ENCODE peak calls at places on chromosomes 12 and 14, in seven cellular contexts. L, W, P, T, D, O and S are unnamed samples. For H3K27me3, the result is how much of the 10 kb centered on the place peaks cover.

GRCh38 chr14:91872517-91873470 is 5.5 kb upstream of the TC2N start:
- DNase-seq in L (no peak), W (peak), P (peak), T (peak), D (no peak), O (peak), S (peak)

GRCh38 chr14:44027397-44027796 is 479.7 kb downstream of the FSCB start:
- DNase-seq in L (no peak), W (no peak), P (no peak), T (no peak), D (no peak), O (no peak), S (no peak)

GRCh38 chr12:30587782-30588181 is 107.9 kb downstream of the IPO8 start:
- DNase-seq in L (no peak), W (no peak), P (no peak), T (no peak), D (no peak), O (no peak), S (no peak)

GRCh38 chr14:51908086-51908485 is 47.7 kb downstream of the GNG2 start:
- DNase-seq in L (no peak), W (no peak), P (no peak), T (no peak), D (no peak), O (no peak), S (no peak)

GRCh38 chr14:50447491-50447890 is 50.8 kb upstream of the CDKL1 start:
- DNase-seq in L (no peak), W (no peak), P (no peak), T (no peak), D (no peak), O (peak), S (no peak)

GRCh38 chr14:73232984-73233383 is 4.3 kb upstream of the PAPLN start:
- DNase-seq in L (no peak), W (no peak), P (no peak), T (no peak), D (no peak), O (no peak), S (no peak)

GRCh38 chr12:12620730-12621315 is 9.1 kb downstream of the CREBL2 start:
- DNase-seq in L (no peak), W (no peak), P (no peak), T (no peak), D (no peak), O (no peak), S (no peak)

GRCh38 chr12:100741084-100741711 is 53.4 kb upstream of the ANO4 start:
- DNase-seq in L (peak), W (no peak), P (no peak), T (no peak), D (peak), O (peak), S (no peak)

GRCh38 chr12:67617619-67618018 is 30.9 kb upstream of the DYRK2 start:
- DNase-seq in L (peak), W (no peak), P (no peak), T (no peak), D (no peak), O (no peak), S (no peak)

GRCh38 chr12:46364777-46365580 is 7.6 kb downstream of the SLC38A2 start:
- DNase-seq in L (no peak), W (peak), P (no peak), T (no peak), D (peak), O (peak), S (no peak)

GRCh38 chr12:92702754-92703679 is at the start of gene PLEKHG7:
- DNase-seq in L (no peak), W (no peak), P (no peak), T (no peak), D (no peak), O (no peak), S (peak)

GRCh38 chr12:4867384-4867783 is 42.3 kb upstream of the KCNA1 start:
- DNase-seq in L (no peak), W (no peak), P (no peak), T (no peak), D (no peak), O (no peak), S (no peak)

GRCh38 chr12:102958073-102958829 is 777 bp downstream of the ASCL1 start:
- DNase-seq in L (peak), W (no peak), P (no peak), T (peak), D (no peak), O (no peak), S (no peak)

GRCh38 chr12:117038919-117039318 is 60.3 kb downstream of the TESC start:
- DNase-seq in L (no peak), W (no peak), P (no peak), T (no peak), D (no peak), O (no peak), S (no peak)

GRCh38 chr14:51210594-51210993 is 29.5 kb upstream of the TMX1 start:
- DNase-seq in L (peak), W (no peak), P (no peak), T (no peak), D (no peak), O (no peak), S (no peak)

GRCh38 chr12:107014050-107014449 is 27.1 kb upstream of the MTERF2 start:
- DNase-seq in L (no peak), W (no peak), P (no peak), T (peak), D (no peak), O (peak), S (no peak)

GRCh38 chr12:100845095-100845494 is 50.5 kb downstream of the ANO4 start:
- DNase-seq in L (no peak), W (no peak), P (no peak), T (no peak), D (peak), O (peak), S (no peak)

GRCh38 chr12:54191550-54192022 is 2.8 kb upstream of the SMUG1 start:
- DNase-seq in L (peak), W (peak), P (peak), T (peak), D (peak), O (peak), S (peak)

GRCh38 chr12:94192506-94192905 is 44.1 kb downstream of the PLXNC1 start:
- DNase-seq in L (no peak), W (no peak), P (no peak), T (no peak), D (no peak), O (no peak), S (no peak)

GRCh38 chr14:81474156-81474492 is 59.5 kb downstream of the SEL1L start:
- DNase-seq in L (no peak), W (no peak), P (no peak), T (no peak), D (no peak), O (no peak), S (no peak)

GRCh38 chr14:31133133-31133532 is 74.5 kb downstream of the HECTD1 start:
- DNase-seq in L (no peak), W (no peak), P (no peak), T (no peak), D (no peak), O (no peak), S (no peak)

GRCh38 chr14:65222434-65222833 is 120.1 kb upstream of the MAX start:
- DNase-seq in L (peak), W (peak), P (peak), T (peak), D (peak), O (peak), S (no peak)

GRCh38 chr12:92745874-92746553 is 43.2 kb downstream of the PLEKHG7 start:
- DNase-seq in L (no peak), W (peak), P (no peak), T (no peak), D (peak), O (peak), S (peak)

GRCh38 chr12:80230068-80230467 is 130.7 kb downstream of the OTOGL start:
- DNase-seq in L (peak), W (no peak), P (no peak), T (peak), D (peak), O (no peak), S (no peak)

GRCh38 chr12:68962855-68963455 is 30.0 kb upstream of the CPM start:
- DNase-seq in L (no peak), W (no peak), P (no peak), T (no peak), D (no peak), O (no peak), S (no peak)

DNA sequence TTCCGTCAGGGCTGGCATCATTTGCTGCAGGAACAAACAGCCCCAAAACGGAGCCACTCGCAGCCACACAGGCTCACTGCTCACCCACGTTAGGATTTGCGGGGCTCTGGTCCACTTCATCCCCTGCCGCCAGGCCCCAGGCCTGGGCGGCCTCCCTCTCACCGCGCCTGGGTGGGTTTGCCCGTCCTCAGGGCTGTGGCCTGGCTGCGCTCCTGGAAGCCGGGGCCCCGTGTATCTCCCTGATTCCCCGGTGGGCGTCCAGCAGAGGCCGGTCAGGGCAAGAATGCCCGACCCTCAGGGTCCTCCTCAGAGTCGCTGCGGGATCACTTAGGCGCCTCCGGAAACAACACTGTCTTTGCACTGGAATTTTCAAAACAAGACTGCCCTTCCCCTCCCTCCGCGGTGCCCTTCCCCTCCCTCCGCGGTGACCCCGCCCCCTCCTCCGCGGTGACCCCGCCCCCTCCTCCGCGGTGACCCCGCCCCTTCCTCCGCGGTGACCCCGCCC is 15.7 kb upstream of the FBRSL1 start:
- DNase-seq in L (no peak), W (peak), P (no peak), T (peak), D (no peak), O (no peak), S (no peak)
- H3K4me3 ChIP-seq in L (no peak), W (no peak), P (no peak), T (no peak), D (no peak), O (no peak), S (peak)

DNA sequence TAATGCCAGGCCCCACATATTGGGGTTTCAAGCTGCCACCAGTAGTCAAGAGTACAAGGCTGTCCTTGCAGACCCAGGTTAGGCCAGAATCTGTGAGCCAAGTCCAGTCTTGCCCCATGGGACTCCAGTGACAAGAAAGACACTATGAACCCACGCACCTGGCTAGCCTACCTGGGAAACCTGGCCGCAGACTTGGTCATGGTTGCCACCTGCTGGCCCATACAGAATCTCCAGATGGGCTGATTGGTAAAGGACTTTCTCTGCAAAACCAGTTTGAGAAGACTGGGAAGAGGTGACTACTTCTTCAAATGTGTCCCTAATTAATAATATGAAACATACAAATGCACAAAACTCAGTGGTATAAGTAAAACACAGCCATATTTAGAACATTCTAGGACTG is 398.4 kb upstream of the FLRT2 start:
- DNase-seq in L (peak), W (no peak), P (no peak), T (peak), D (no peak), O (peak), S (no peak)
- TF ChIP-seq CTCF in L (peak), W (no peak), P (peak), T (peak), D (peak), O (peak), S (peak)

GRCh38 chr12:6824085-6824800 is 2.6 kb downstream of the GPR162 start:
- DNase-seq in L (no peak), W (no peak), P (no peak), T (no peak), D (no peak), O (no peak), S (no peak)

GRCh38 chr12:6826125-6826733 is 2.0 kb upstream of the P3H3 start:
- DNase-seq in L (no peak), W (no peak), P (no peak), T (peak), D (no peak), O (no peak), S (no peak)

GRCh38 chr12:6825398-6826124 is 2.6 kb upstream of the P3H3 start:
- DNase-seq in L (peak), W (peak), P (peak), T (peak), D (peak), O (peak), S (no peak)

GRCh38 chr12:6823161-6824084 is 1.8 kb downstream of the GPR162 start:
- DNase-seq in L (no peak), W (no peak), P (no peak), T (peak), D (no peak), O (no peak), S (no peak)

GRCh38 chr12:6824962-6825381 is 3.2 kb upstream of the P3H3 start:
- DNase-seq in L (no peak), W (no peak), P (no peak), T (no peak), D (no peak), O (peak), S (no peak)
- H3K27me3 ChIP-seq in L (under half), W (under half), P (under half), T (under half), D (under half), O (under half), S (under half)

GRCh38 chr12:57146925-57147640 is at the start of gene LRP1-AS:
- DNase-seq in L (no peak), W (no peak), P (no peak), T (no peak), D (no peak), O (no peak), S (no peak)
- H3K4me3 ChIP-seq in L (no peak), W (no peak), P (no peak), T (no peak), D (no peak), O (no peak), S (no peak)

GRCh38 chr12:47408171-47408871 is 297.5 kb downstream of the RPAP3 start:
- DNase-seq in L (peak), W (no peak), P (no peak), T (peak), D (no peak), O (peak), S (no peak)
- TF ChIP-seq CTCF in L (peak), W (peak), P (peak), T (peak), D (peak), O (peak), S (peak)

GRCh38 chr14:35825968-35826217 is 245 bp upstream of the BRMS1L start:
- DNase-seq in L (no peak), W (no peak), P (no peak), T (no peak), D (no peak), O (no peak), S (no peak)
- H3K27me3 ChIP-seq in L (under half), W (under half), P (under half), T (under half), D (under half), O (under half), S (under half)

GRCh38 chr12:132014915-132015280 is 65.2 kb downstream of the EP400 start:
- DNase-seq in L (no peak), W (no peak), P (no peak), T (no peak), D (no peak), O (no peak), S (no peak)
- H3K4me3 ChIP-seq in L (no peak), W (no peak), P (no peak), T (no peak), D (no peak), O (no peak), S (no peak)

GRCh38 chr14:59424707-59425106 is 40.5 kb downstream of the GPR135 start:
- DNase-seq in L (peak), W (peak), P (no peak), T (no peak), D (no peak), O (no peak), S (no peak)

GRCh38 chr14:59425322-59425945 is 39.7 kb downstream of the GPR135 start:
- DNase-seq in L (no peak), W (peak), P (no peak), T (no peak), D (no peak), O (peak), S (no peak)

GRCh38 chr14:59419383-59419782 is 45.8 kb downstream of the GPR135 start:
- DNase-seq in L (no peak), W (no peak), P (no peak), T (no peak), D (no peak), O (no peak), S (no peak)

GRCh38 chr14:59417301-59417700 is 47.9 kb downstream of the GPR135 start:
- DNase-seq in L (no peak), W (no peak), P (no peak), T (no peak), D (no peak), O (no peak), S (no peak)

GRCh38 chr14:59422069-59422881 is 42.9 kb downstream of the GPR135 start:
- DNase-seq in L (peak), W (no peak), P (no peak), T (no peak), D (peak), O (peak), S (no peak)
- TF ChIP-seq CTCF in L (peak), W (no peak), P (peak), T (peak), D (peak), O (peak), S (no peak)

DNA sequence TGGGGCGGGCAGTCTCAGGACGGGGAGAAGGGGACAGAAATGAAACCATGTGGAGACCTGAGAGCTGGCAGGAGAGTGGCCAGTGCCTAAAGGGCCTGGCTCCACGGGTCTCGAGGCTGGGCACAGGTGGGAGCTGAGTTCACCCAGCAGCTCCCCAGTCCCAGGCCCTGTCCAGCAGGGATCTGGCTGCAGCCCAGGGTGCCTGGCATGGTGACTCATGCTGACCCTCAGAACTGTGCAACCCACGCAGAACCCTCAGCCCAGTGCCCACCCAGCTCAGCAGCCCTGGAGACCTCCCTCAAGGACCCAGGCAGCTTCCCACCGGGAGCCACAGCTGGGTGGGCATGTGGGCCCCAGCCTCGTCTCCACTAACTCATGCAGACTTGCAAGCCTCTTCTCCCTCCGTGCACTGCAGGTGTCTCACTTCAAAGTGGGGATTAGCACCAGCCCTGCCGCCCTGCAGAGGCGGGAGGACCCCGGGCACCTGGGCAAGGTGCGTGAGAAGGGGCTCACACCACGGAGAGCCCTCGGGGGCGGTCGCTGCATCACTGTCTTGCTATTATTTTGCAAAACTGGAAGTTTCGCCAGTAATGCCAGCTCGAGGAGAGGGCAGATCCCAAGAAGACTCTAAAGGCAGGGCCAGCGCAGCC is 46.3 kb downstream of the CCNK start:
- DNase-seq in L (no peak), W (no peak), P (no peak), T (no peak), D (no peak), O (no peak), S (no peak)
- H3K27me3 ChIP-seq in L (under half), W (under half), P (under half), T (under half), D (under half), O (under half), S (under half)

GRCh38 chr12:34340534-34341361 is 318.5 kb downstream of the ALG10 start:
- DNase-seq in L (no peak), W (no peak), P (no peak), T (no peak), D (no peak), O (peak), S (no peak)
- H3K4me3 ChIP-seq in L (no peak), W (no peak), P (no peak), T (no peak), D (no peak), O (peak), S (no peak)